ENCODE peak calls at places on chromosomes 4 and X, in four cellular contexts. One of them, this sample, is unnamed.

GRCh38 chr4:16858275-16858752 is 40.1 kb downstream of the LDB2 start:
- DNase-seq in GM12878: no peak
- DNase-seq in A549: no peak
- DNase-seq in K562: no peak
- DNase-seq in this sample: peak

GRCh38 chr4:152045781-152046571 is 285.2 kb upstream of the GATB start:
- DNase-seq in GM12878: no peak
- DNase-seq in A549: peak
- DNase-seq in K562: peak
- DNase-seq in this sample: peak

GRCh38 chrX:38898261-38898660 is 97.0 kb downstream of the MID1IP1 start:
- DNase-seq in GM12878: no peak
- DNase-seq in A549: no peak
- DNase-seq in K562: no peak
- DNase-seq in this sample: no peak

GRCh38 chr4:161991811-161992210 is 172.0 kb downstream of the FSTL5 start:
- DNase-seq in GM12878: no peak
- DNase-seq in A549: no peak
- DNase-seq in K562: no peak
- DNase-seq in this sample: no peak

GRCh38 chr4:180999217-180999616 is 1244.0 kb upstream of the TENM3 start:
- DNase-seq in GM12878: no peak
- DNase-seq in A549: no peak
- DNase-seq in K562: no peak
- DNase-seq in this sample: no peak

GRCh38 chr4:3207531-3208037 is 41.4 kb upstream of the MSANTD1 start:
- DNase-seq in GM12878: no peak
- DNase-seq in A549: no peak
- DNase-seq in K562: no peak
- DNase-seq in this sample: no peak

GRCh38 chr4:88999392-88999791 is 57.6 kb downstream of the FAM13A start:
- DNase-seq in GM12878: no peak
- DNase-seq in A549: no peak
- DNase-seq in K562: no peak
- DNase-seq in this sample: no peak

GRCh38 chrX:40040686-40041461 is 56.9 kb downstream of the BCOR start:
- DNase-seq in GM12878: no peak
- DNase-seq in A549: no peak
- DNase-seq in K562: no peak
- DNase-seq in this sample: no peak

GRCh38 chr4:151408630-151409469 is at the start of gene FHIP1A:
- DNase-seq in GM12878: no peak
- DNase-seq in A549: peak
- DNase-seq in K562: peak
- DNase-seq in this sample: peak

GRCh38 chr4:26458104-26458503 is 32.2 kb downstream of the CCKAR start:
- DNase-seq in GM12878: no peak
- DNase-seq in A549: no peak
- DNase-seq in K562: no peak
- DNase-seq in this sample: no peak

GRCh38 chrX:28189011-28189410 is 207.8 kb upstream of the DCAF8L1 start:
- DNase-seq in GM12878: no peak
- DNase-seq in A549: peak
- DNase-seq in K562: no peak
- DNase-seq in this sample: no peak

GRCh38 chr4:26899991-26900390 is 39.4 kb downstream of the STIM2 start:
- DNase-seq in GM12878: no peak
- DNase-seq in A549: no peak
- DNase-seq in K562: no peak
- DNase-seq in this sample: no peak

GRCh38 chr4:95319169-95319568 is 229.6 kb downstream of the UNC5C start:
- DNase-seq in GM12878: no peak
- DNase-seq in A549: no peak
- DNase-seq in K562: no peak
- DNase-seq in this sample: no peak
- TF ChIP-seq CHD2 in GM12878: no peak
- TF ChIP-seq CHD2 in A549: no peak
- TF ChIP-seq CHD2 in K562: no peak
- TF ChIP-seq CHD2 in this sample: no peak

DNA sequence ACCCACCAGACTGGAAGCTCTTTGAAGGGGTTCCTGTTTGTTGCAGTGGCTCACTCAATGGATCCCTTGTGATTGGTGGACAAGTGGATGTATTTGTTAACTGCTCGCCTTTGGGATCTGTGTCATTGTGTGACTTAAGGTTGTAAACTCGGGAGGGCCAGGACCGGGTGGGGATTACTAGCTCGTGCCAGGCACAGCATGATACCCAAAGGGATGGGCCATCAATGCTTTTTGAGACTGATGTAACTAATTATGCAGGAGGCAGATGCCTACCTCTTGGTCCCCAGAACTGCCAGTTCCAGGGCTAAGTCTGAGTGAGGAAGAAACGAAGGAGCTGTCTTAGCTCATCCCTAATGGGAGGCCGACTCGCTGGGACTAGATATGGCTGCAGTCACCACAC is 27.7 kb downstream of the UTP14A start:
- DNase-seq in GM12878: no peak
- DNase-seq in A549: no peak
- DNase-seq in K562: no peak
- DNase-seq in this sample: no peak
- TF ChIP-seq HDAC2 in GM12878: no peak
- TF ChIP-seq HDAC2 in A549: no peak
- TF ChIP-seq HDAC2 in K562: no peak
- TF ChIP-seq HDAC2 in this sample: no peak

GRCh38 chrX:153832732-153833131 is 2.4 kb upstream of the PDZD4 start:
- DNase-seq in GM12878: no peak
- DNase-seq in A549: no peak
- DNase-seq in K562: no peak
- DNase-seq in this sample: no peak
- TF ChIP-seq CHD2 in GM12878: no peak
- TF ChIP-seq CHD2 in A549: no peak
- TF ChIP-seq CHD2 in K562: no peak
- TF ChIP-seq CHD2 in this sample: no peak

DNA sequence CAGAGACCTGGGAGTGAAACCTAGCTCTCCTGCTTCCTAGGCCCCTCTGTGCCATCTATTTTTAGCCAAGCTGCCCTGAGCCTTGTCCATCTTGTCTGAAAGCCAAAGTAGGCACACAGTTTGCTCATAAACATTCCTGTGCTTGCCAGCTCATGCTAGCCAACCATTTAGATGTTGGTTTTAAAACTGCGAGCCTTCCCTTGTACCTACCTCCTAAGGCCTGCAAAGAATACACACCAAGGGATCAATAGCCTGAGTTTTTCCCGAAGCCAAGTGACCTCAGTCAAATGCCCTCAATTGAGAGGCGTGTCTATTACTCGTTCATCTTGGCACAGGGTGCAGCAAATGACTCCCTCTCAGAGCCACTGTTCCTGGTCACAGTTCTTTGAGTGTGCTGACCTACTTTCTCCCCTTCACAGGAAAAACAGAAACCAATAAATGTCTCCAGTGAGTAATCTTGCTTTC is 48.5 kb downstream of the ZCCHC12 start:
- DNase-seq in GM12878: no peak
- DNase-seq in A549: no peak
- DNase-seq in K562: no peak
- DNase-seq in this sample: no peak
- TF ChIP-seq HDAC2 in GM12878: no peak
- TF ChIP-seq HDAC2 in A549: no peak
- TF ChIP-seq HDAC2 in K562: no peak
- TF ChIP-seq HDAC2 in this sample: no peak

GRCh38 chr4:138903185-138903584 is 112.4 kb upstream of the NOCT start:
- DNase-seq in GM12878: no peak
- DNase-seq in A549: no peak
- DNase-seq in K562: no peak
- DNase-seq in this sample: no peak
- TF ChIP-seq CHD2 in GM12878: no peak
- TF ChIP-seq CHD2 in A549: no peak
- TF ChIP-seq CHD2 in K562: no peak
- TF ChIP-seq CHD2 in this sample: no peak

DNA sequence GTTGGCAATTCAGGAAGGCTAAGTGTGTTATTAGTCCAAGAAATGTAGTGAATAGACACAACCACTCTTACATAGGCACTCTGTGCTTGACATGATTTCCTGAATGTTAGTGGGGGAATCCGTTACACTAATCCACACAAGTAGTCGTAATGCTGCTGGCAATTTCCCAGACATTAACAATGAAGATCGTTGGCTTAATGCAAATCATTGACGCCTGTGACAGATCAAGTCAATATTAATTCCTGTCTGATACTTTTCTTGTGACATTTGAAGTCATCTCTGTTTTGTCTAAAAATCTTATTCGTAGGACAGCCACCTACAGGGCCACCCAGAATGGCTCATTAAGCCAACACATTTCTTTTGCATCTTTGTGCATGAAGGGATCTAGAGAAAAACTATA is 939.1 kb upstream of the FTHL17 start:
- DNase-seq in GM12878: no peak
- DNase-seq in A549: no peak
- DNase-seq in K562: no peak
- DNase-seq in this sample: no peak
- TF ChIP-seq HDAC2 in GM12878: no peak
- TF ChIP-seq HDAC2 in A549: no peak
- TF ChIP-seq HDAC2 in K562: no peak
- TF ChIP-seq HDAC2 in this sample: no peak

This sample was measured in H1.